ENCODE peak calls at places on chromosome 5, in eight cellular contexts. D, R, M, X, H, W, Y and F are unnamed samples. For H3K4me1 and H3K27me3, the result is how much of the 10 kb centered on the place peaks cover.

GRCh38 chr5:27158775-27159174 is 120.4 kb upstream of the CDH9 start:
- DNase-seq in X (no peak), Y (no peak), R (no peak), D (no peak), M (peak), H (no peak), W (no peak), F (no peak)

GRCh38 chr5:123670981-123671557 is 159.1 kb downstream of the CSNK1G3 start:
- DNase-seq in M (peak), Y (peak), R (no peak), X (peak), H (peak), W (peak), D (no peak), F (peak)

GRCh38 chr5:99386406-99387075 is 457.7 kb upstream of the CHD1 start:
- DNase-seq in D (no peak), H (no peak), R (no peak), M (no peak), X (no peak), Y (no peak), W (no peak), F (no peak)

GRCh38 chr5:37248970-37249819 is at the start of gene CPLANE1:
- DNase-seq in M (peak), H (peak), Y (peak), R (peak), X (peak), D (peak), W (peak), F (peak)

GRCh38 chr5:76763136-76763535 is 47.2 kb downstream of the F2R start:
- DNase-seq in W (no peak), D (no peak), H (no peak), Y (no peak), R (peak), X (no peak), M (peak), F (no peak)

GRCh38 chr5:110377411-110378392 is 348.8 kb downstream of the TMEM232 start:
- DNase-seq in H (peak), X (no peak), Y (peak), M (peak), W (peak), R (no peak), D (no peak), F (no peak)

GRCh38 chr5:1134478-1134877 is 22.6 kb upstream of the SLC12A7 start:
- DNase-seq in R (no peak), X (peak), M (no peak), H (no peak), W (no peak), D (no peak), Y (no peak), F (peak)

GRCh38 chr5:157915638-157916037 is 56.7 kb upstream of the CLINT1 start:
- DNase-seq in H (peak), D (peak), X (peak), W (peak), Y (no peak), R (peak), M (peak), F (peak)

GRCh38 chr5:83034036-83034435 is 43.2 kb downstream of the TMEM167A start:
- DNase-seq in H (peak), W (no peak), Y (no peak), X (no peak), M (no peak), R (no peak), D (no peak), F (no peak)

GRCh38 chr5:102295534-102296228 is 403 bp downstream of the SLCO4C1 start:
- DNase-seq in Y (no peak), D (no peak), H (no peak), W (no peak), X (no peak), M (no peak), R (no peak), F (no peak)

GRCh38 chr5:168370826-168371225 is 79.4 kb downstream of the WWC1 start:
- DNase-seq in H (no peak), D (no peak), Y (no peak), R (no peak), M (no peak), W (no peak), X (no peak), F (peak)

GRCh38 chr5:158514961-158515359 is 584.8 kb downstream of the EBF1 start:
- DNase-seq in H (no peak), W (no peak), D (no peak), R (no peak), Y (no peak), X (no peak), M (no peak), F (no peak)

GRCh38 chr5:159331099-159331973 is 1.0 kb upstream of the IL12B start:
- DNase-seq in D (peak), M (no peak), X (peak), W (peak), Y (peak), R (peak), H (peak), F (peak)

GRCh38 chr5:54390539-54391031 is 64.9 kb upstream of the HSPB3 start:
- DNase-seq in H (no peak), W (no peak), D (no peak), X (no peak), R (no peak), Y (no peak), M (no peak), F (no peak)

GRCh38 chr5:1443145-1443543 is 2.1 kb downstream of the SLC6A3 start:
- DNase-seq in W (no peak), R (peak), H (no peak), X (no peak), D (no peak), M (no peak), Y (no peak), F (no peak)

GRCh38 chr5:56148453-56148971 is 84.6 kb downstream of the ANKRD55 start:
- DNase-seq in X (no peak), R (no peak), W (no peak), Y (no peak), D (no peak), M (no peak), H (no peak), F (peak)

GRCh38 chr5:139861021-139861888 is 65.6 kb downstream of the PSD2 start:
- DNase-seq in W (no peak), D (no peak), H (no peak), R (no peak), M (peak), Y (no peak), X (no peak), F (no peak)

GRCh38 chr5:36232533-36232932 is 9.2 kb downstream of the NADK2 start:
- DNase-seq in W (no peak), D (no peak), X (no peak), M (no peak), H (no peak), R (no peak), Y (no peak), F (no peak)

GRCh38 chr5:13027886-13028285 is 916.6 kb downstream of the DNAH5 start:
- DNase-seq in M (no peak), X (no peak), H (no peak), R (no peak), D (no peak), Y (no peak), W (no peak), F (no peak)
- H3K27ac ChIP-seq in M (no peak), X (no peak), H (no peak), R (no peak), D (no peak), Y (no peak), W (no peak), F (no peak)

GRCh38 chr5:39519566-39520231 is 94.9 kb upstream of the DAB2 start:
- DNase-seq in M (no peak), D (no peak), X (no peak), H (no peak), W (peak), R (no peak), Y (no peak), F (no peak)

GRCh38 chr5:39520232-39520572 is 95.4 kb upstream of the DAB2 start:
- DNase-seq in X (no peak), Y (no peak), D (no peak), W (peak), R (no peak), H (no peak), M (no peak), F (no peak)

GRCh38 chr5:39518516-39518915 is 93.7 kb upstream of the DAB2 start:
- DNase-seq in R (no peak), H (no peak), X (no peak), D (no peak), Y (no peak), W (peak), M (no peak), F (no peak)

GRCh38 chr5:39521098-39521860 is 96.5 kb upstream of the DAB2 start:
- DNase-seq in W (no peak), M (no peak), R (no peak), H (no peak), X (no peak), Y (no peak), D (no peak), F (no peak)

DNA sequence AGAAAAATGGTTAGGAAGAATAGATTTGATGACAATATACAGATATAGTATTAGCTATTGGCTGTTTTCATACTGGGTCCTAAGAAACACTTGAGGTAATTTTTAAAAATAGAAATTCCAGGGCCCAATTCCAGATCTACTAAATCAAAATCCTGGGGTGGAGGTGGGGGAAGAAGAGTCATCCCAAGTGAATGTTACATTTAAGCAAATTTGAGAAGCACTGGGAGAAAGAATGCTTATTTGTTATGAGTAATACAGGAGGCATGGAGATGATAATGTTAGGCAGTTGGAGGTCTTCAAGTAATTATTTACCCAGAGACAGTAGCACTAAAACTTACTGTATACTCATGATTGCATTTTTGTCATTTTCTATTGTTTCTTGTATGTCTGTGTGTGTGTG is 93.0 kb upstream of the DAB2 start:
- DNase-seq in H (no peak), M (peak), X (no peak), W (peak), R (no peak), Y (no peak), D (no peak), F (no peak)
- H3K4me1 ChIP-seq in H (under half), M (under half), X (under half), W (under half), R (under half), Y (under half), D (under half), F (under half)

GRCh38 chr5:154474267-154474956 is 3.6 kb downstream of the HAND1 start:
- DNase-seq in X (no peak), R (no peak), W (no peak), Y (peak), M (no peak), D (no peak), H (no peak), F (no peak)

GRCh38 chr5:154474957-154475334 is 3.1 kb downstream of the HAND1 start:
- DNase-seq in W (no peak), M (no peak), R (no peak), D (no peak), H (no peak), Y (no peak), X (no peak), F (no peak)

GRCh38 chr5:154476343-154477213 is 1.4 kb downstream of the HAND1 start:
- DNase-seq in H (no peak), W (no peak), X (no peak), M (no peak), R (no peak), D (no peak), Y (peak), F (no peak)

GRCh38 chr5:154477382-154478223 is 424 bp downstream of the HAND1 start:
- DNase-seq in X (no peak), M (no peak), W (peak), R (no peak), Y (peak), H (peak), D (no peak), F (no peak)

GRCh38 chr5:154475613-154476342 is 2.2 kb downstream of the HAND1 start:
- DNase-seq in X (no peak), M (no peak), W (no peak), R (no peak), H (peak), Y (peak), D (no peak), F (no peak)
- H3K27me3 ChIP-seq in X (half or more), M (half or more), W (half or more), R (under half), H (half or more), Y (half or more), D (half or more), F (half or more)

GRCh38 chr5:73729329-73729728 is 103.3 kb downstream of the ARHGEF28 start:
- DNase-seq in D (no peak), X (no peak), Y (no peak), W (peak), R (no peak), M (no peak), H (no peak), F (no peak)

GRCh38 chr5:73727470-73727869 is 101.5 kb downstream of the ARHGEF28 start:
- DNase-seq in Y (no peak), X (no peak), R (no peak), H (no peak), W (no peak), M (no peak), D (no peak), F (no peak)

GRCh38 chr5:73728493-73729273 is 102.7 kb downstream of the ARHGEF28 start:
- DNase-seq in Y (no peak), D (no peak), R (no peak), W (no peak), M (no peak), H (no peak), X (peak), F (no peak)

GRCh38 chr5:73726071-73726470 is 100.1 kb downstream of the ARHGEF28 start:
- DNase-seq in H (no peak), W (no peak), X (no peak), Y (no peak), M (no peak), D (no peak), R (no peak), F (no peak)

DNA sequence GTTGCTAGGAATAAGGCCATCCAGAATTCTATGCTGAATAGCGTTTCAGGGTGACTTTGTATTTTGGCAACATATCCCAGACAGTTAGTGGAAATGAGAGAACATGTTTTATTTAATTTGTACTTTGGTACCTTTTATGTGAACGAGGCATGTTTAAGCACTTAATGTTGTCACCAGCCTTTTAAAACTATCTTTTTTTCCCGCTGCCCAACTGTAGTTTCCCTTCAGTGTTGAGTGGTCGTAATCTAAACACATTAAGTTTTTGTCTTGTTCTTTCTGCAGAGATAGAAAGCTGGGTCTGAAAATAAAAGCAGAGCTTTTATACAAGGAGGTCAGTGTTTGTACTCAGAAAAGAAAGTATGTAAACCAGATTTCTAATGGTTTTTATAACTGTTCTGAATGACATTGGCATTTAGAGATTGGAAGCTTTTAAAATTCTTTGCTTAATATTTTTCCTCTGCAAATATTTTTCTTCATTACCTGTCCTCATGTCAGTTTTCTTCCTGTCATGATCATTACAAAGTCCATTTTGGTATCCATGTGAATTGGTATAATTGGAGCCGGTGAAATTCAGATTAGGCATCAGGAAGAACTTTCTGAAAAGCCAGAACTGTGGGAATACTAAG is 100.7 kb downstream of the ARHGEF28 start:
- DNase-seq in R (no peak), W (no peak), H (peak), M (no peak), Y (no peak), D (no peak), X (no peak), F (no peak)
- H3K27ac ChIP-seq in R (no peak), W (no peak), H (no peak), M (no peak), Y (no peak), D (no peak), X (no peak), F (no peak)

GRCh38 chr5:143586781-143587362 is 183.4 kb upstream of the NR3C1 start:
- DNase-seq in X (no peak), W (no peak), Y (no peak), H (no peak), M (no peak), D (no peak), R (no peak), F (no peak)

GRCh38 chr5:143588933-143589662 is 185.6 kb upstream of the NR3C1 start:
- DNase-seq in W (no peak), M (no peak), H (no peak), X (no peak), R (no peak), D (no peak), Y (no peak), F (peak)

GRCh38 chr5:143582869-143583268 is 179.4 kb upstream of the NR3C1 start:
- DNase-seq in W (peak), D (no peak), H (no peak), M (peak), Y (no peak), X (no peak), R (no peak), F (no peak)

GRCh38 chr5:143583385-143583784 is 179.9 kb upstream of the NR3C1 start:
- DNase-seq in R (no peak), D (no peak), H (no peak), M (peak), Y (no peak), W (no peak), X (no peak), F (peak)

GRCh38 chr5:143585970-143586369 is 182.5 kb upstream of the NR3C1 start:
- DNase-seq in R (no peak), M (no peak), X (no peak), Y (no peak), W (no peak), D (no peak), H (no peak), F (no peak)
- H3K4me1 ChIP-seq in R (under half), M (under half), X (under half), Y (under half), W (under half), D (under half), H (under half), F (under half)

GRCh38 chr5:174110290-174110689 is 64.8 kb downstream of the NSG2 start:
- DNase-seq in X (no peak), R (no peak), M (no peak), D (no peak), Y (no peak), H (no peak), W (no peak), F (no peak)
- H3K27me3 ChIP-seq in X (under half), R (under half), M (under half), D (under half), Y (under half), H (under half), W (under half), F (under half)

DNA sequence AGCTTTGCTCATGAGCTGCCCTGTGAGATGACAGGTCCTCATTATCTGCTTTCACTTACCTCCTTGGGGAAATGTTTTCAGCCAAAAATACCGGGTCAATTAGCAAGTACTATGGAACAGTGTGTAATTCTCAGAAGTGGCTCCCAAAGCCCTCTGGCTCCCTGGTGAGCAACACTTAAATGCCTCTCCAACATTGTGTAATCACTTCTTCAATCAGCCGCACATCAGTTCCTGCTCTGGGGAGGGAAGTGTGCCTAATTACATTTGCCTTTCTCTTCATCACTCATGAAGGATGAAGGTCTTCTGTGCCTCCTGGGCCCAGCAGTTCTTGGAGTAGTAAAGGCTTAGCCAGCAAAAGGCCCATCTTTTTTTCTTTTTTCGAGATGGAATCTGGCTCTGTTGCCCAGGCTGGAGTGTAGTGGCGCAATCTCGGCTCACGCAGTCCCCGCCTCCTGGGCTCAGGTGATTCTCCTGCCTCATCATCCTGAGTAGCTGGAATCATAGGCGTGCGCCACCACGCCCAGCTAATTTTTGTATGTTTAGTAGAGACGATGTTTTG is 23.1 kb downstream of the NIM1K start:
- DNase-seq in X (no peak), Y (no peak), R (no peak), W (no peak), M (peak), H (no peak), D (no peak), F (no peak)
- H3K27ac ChIP-seq in X (no peak), Y (no peak), R (no peak), W (no peak), M (no peak), H (no peak), D (no peak), F (no peak)

GRCh38 chr5:74085782-74086181 is 459.8 kb downstream of the ARHGEF28 start:
- DNase-seq in M (no peak), R (no peak), Y (no peak), H (no peak), X (no peak), D (no peak), W (no peak), F (no peak)
- H3K4me1 ChIP-seq in M (under half), R (under half), Y (under half), H (under half), X (under half), D (under half), W (under half), F (under half)

DNA sequence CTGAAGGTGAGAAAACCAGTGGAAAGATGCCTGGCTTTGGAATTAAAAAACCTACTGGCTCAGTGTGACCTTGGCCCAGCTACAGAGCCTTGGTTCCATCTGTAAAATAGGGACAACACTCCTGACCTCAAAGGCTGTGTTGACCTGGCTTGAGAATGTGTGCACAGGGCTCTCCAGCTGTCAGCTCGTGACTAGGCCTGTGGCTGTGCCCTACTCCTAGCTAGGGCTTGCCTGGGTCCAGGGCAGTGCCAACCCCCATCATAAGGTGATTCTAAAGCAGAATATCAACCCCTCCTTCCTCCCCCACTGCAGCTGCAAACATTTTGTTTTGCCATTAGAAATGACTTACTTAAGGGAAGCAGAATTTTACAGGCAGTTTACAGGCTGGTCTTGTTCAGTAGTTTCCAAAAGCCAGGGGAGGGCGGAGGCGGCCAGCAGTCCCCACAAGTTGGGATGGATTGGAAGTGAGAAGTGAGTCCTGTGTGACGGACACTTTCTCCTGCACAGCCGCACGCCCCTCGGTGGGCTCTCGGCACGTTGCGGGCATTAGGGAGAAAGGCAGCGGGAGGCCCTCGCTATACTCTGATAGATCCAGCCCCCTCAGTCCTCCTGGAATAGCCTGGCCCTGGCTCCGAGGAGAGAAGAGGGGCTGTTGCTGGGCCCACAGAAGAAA is 7.2 kb downstream of the PITX1 start:
- DNase-seq in R (no peak), Y (peak), D (peak), X (no peak), W (no peak), M (no peak), H (no peak), F (no peak)
- H3K27me3 ChIP-seq in R (under half), Y (half or more), D (half or more), X (half or more), W (under half), M (under half), H (half or more), F (under half)